ENCODE peak calls at places on chromosome 4, in nine cellular contexts. U, P, V, W, O, A, I, R and F are unnamed samples.

GRCh38 chr4:159111417-159111816 is 8.5 kb downstream of the RAPGEF2 start:
- DNase-seq in A (no peak), W (no peak), P (no peak), I (no peak), U (no peak), V (no peak), R (no peak), O (no peak), F (no peak)

GRCh38 chr4:186669735-186670134 is 53.9 kb downstream of the FAT1 start:
- DNase-seq in O (no peak), W (no peak), P (no peak), V (no peak), A (no peak), R (no peak), U (no peak), I (no peak), F (no peak)

GRCh38 chr4:161920304-161921052 is 243.3 kb downstream of the FSTL5 start:
- DNase-seq in R (no peak), P (no peak), V (no peak), I (no peak), A (no peak), W (no peak), U (no peak), O (no peak), F (no peak)

GRCh38 chr4:24622435-24622834 is 38.1 kb upstream of the DHX15 start:
- DNase-seq in R (no peak), U (no peak), V (no peak), O (no peak), A (no peak), I (no peak), W (no peak), P (no peak), F (no peak)

GRCh38 chr4:167645358-167645757 is 411.1 kb upstream of the SPOCK3 start:
- DNase-seq in I (no peak), A (no peak), R (no peak), V (no peak), P (no peak), U (no peak), W (no peak), O (no peak), F (no peak)

GRCh38 chr4:123301942-123302341 is 94.7 kb upstream of the SPRY1 start:
- DNase-seq in I (no peak), O (no peak), V (no peak), A (no peak), U (no peak), W (no peak), R (no peak), P (no peak), F (no peak)

GRCh38 chr4:110357521-110357920 is 118.4 kb upstream of the ENPEP start:
- DNase-seq in U (no peak), R (no peak), I (no peak), V (no peak), O (no peak), P (no peak), W (no peak), A (no peak), F (no peak)

GRCh38 chr4:78602334-78602733 is 50.8 kb downstream of the ANXA3 start:
- DNase-seq in A (no peak), W (no peak), R (no peak), I (no peak), O (no peak), V (no peak), P (no peak), U (no peak), F (no peak)

GRCh38 chr4:140875751-140876389 is 119.7 kb upstream of the TBC1D9 start:
- DNase-seq in P (no peak), R (no peak), I (no peak), W (no peak), A (no peak), U (no peak), V (no peak), O (no peak), F (no peak)

GRCh38 chr4:30879841-30880240 is 159.7 kb downstream of the PCDH7 start:
- DNase-seq in V (no peak), A (no peak), O (no peak), W (no peak), R (no peak), P (no peak), I (no peak), U (no peak), F (no peak)

GRCh38 chr4:168631241-168632151 is 134.6 kb downstream of the PALLD start:
- DNase-seq in P (peak), U (peak), R (peak), W (peak), I (peak), O (peak), V (no peak), A (peak), F (no peak)

GRCh38 chr4:112297495-112297894 is 326 bp downstream of the ALPK1 start:
- DNase-seq in U (no peak), P (no peak), A (no peak), W (no peak), I (no peak), R (no peak), O (no peak), V (no peak), F (no peak)

GRCh38 chr4:149706942-149707341 is 108.7 kb downstream of the IQCM start:
- DNase-seq in V (no peak), U (no peak), A (no peak), O (peak), I (no peak), P (no peak), R (no peak), W (no peak), F (no peak)

GRCh38 chr4:53674891-53675290 is 83.6 kb upstream of the LNX1 start:
- DNase-seq in W (no peak), A (no peak), O (no peak), R (no peak), U (no peak), V (no peak), I (no peak), P (no peak), F (no peak)

GRCh38 chr4:137125011-137125410 is 407.3 kb downstream of the PCDH18 start:
- DNase-seq in P (peak), A (no peak), U (no peak), I (no peak), V (no peak), O (no peak), R (no peak), W (no peak), F (no peak)

GRCh38 chr4:39699676-39700409 is 1.9 kb downstream of the UBE2K start:
- DNase-seq in P (no peak), R (no peak), V (peak), A (peak), W (no peak), I (no peak), O (peak), U (no peak), F (peak)

GRCh38 chr4:36900446-36900987 is 344.0 kb upstream of the NWD2 start:
- DNase-seq in U (no peak), A (no peak), W (no peak), I (no peak), O (no peak), P (no peak), R (no peak), V (no peak), F (no peak)

GRCh38 chr4:62161446-62161845 is 961.3 kb downstream of the ADGRL3 start:
- DNase-seq in V (no peak), P (no peak), W (no peak), I (no peak), R (no peak), A (no peak), U (no peak), O (no peak), F (no peak)

GRCh38 chr4:102625232-102625930 is 124.2 kb downstream of the NFKB1 start:
- DNase-seq in W (no peak), O (peak), V (peak), U (peak), I (peak), P (no peak), R (no peak), A (peak), F (peak)

GRCh38 chr4:86928400-86929255 is 6.2 kb upstream of the AFF1 start:
- DNase-seq in P (no peak), V (no peak), O (no peak), R (no peak), W (no peak), U (no peak), I (no peak), A (no peak), F (no peak)

GRCh38 chr4:140256335-140256734 is 102.4 kb upstream of the MAML3 start:
- DNase-seq in O (peak), U (no peak), W (no peak), V (no peak), A (peak), R (no peak), P (no peak), I (peak), F (no peak)

GRCh38 chr4:185933078-185933581 is 121.1 kb upstream of the SORBS2 start:
- DNase-seq in W (no peak), R (no peak), V (no peak), P (no peak), A (no peak), I (no peak), O (peak), U (no peak), F (no peak)

GRCh38 chr4:176149680-176150079 is 45.7 kb downstream of the SPATA4 start:
- DNase-seq in R (no peak), O (no peak), A (no peak), W (no peak), U (no peak), V (no peak), I (no peak), P (no peak), F (no peak)

GRCh38 chr4:57679969-57680368 is 569.8 kb upstream of the IGFBP7 start:
- DNase-seq in U (no peak), W (no peak), A (no peak), I (no peak), R (no peak), O (no peak), V (no peak), P (no peak), F (no peak)

GRCh38 chr4:114400531-114400930 is 198.1 kb upstream of the UGT8 start:
- DNase-seq in W (no peak), A (peak), V (no peak), R (no peak), I (no peak), O (no peak), U (no peak), P (no peak), F (no peak)
- H3K27ac ChIP-seq in W (no peak), A (no peak), V (no peak), R (no peak), I (no peak), O (no peak), U (no peak), P (no peak), F (no peak)

DNA sequence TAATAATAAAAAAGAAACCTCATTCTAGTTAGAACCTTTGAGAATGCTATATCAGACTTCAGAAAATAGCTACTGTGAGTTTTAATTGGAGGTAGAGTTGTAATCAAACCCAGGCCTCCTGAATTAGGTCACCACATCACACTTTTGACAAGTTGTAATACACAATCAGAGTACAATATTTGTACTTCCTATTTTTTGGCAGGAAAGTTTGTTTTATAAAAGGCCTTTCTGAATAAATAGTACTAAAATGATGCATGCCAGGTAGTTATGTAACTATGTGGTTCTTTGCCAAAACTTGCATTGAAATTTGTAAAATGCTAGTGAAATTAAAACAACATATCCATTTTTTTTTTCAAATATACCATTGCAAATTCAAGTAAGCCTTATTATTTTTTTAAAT is 26.8 kb downstream of the ADH7 start:
- DNase-seq in V (no peak), W (no peak), R (no peak), P (no peak), U (no peak), O (no peak), I (no peak), A (no peak), F (no peak)
- H3K27ac ChIP-seq in V (no peak), W (no peak), R (peak), P (no peak), U (no peak), O (no peak), I (no peak), A (no peak), F (no peak)

DNA sequence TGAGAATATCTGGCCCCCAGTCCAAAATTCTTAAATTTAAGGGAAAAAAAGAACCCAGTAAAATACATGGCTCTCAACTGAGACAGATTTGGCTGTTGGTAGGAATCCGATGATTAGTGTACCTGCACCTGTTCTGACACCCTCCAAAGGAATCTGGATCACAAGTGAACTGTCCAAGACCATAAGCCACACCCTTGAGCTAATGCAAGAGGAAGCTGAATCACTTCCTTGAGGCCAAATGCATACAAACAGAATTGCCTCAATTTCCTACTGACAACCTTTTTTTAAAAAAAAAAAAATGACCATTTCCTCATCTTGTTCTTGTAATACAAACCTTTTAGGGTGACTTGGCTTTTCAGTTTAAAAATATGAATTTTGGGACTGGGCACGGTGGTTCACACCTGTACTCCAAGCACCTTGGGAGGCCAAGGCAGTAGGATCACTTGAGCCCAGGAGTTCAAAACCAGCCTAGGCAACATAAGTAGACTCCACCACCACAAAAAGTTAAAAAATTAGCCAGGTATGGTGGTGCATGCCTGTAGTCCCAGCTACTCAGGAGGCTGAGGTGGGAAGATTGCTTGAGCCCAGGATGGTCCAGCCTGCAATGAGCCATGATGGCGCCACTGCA is 10.7 kb upstream of the FBXL5 start:
- DNase-seq in I (no peak), W (no peak), O (peak), A (peak), P (peak), V (no peak), R (no peak), U (no peak), F (no peak)
- H3K27ac ChIP-seq in I (no peak), W (peak), O (peak), A (no peak), P (no peak), V (no peak), R (no peak), U (no peak), F (no peak)

GRCh38 chr4:141900841-141901240 is 264.5 kb downstream of the IL15 start:
- DNase-seq in U (no peak), A (no peak), O (no peak), V (no peak), R (no peak), W (no peak), I (no peak), P (no peak), F (no peak)
- H3K27ac ChIP-seq in U (no peak), A (no peak), O (no peak), V (no peak), R (no peak), W (no peak), I (no peak), P (no peak), F (no peak)

DNA sequence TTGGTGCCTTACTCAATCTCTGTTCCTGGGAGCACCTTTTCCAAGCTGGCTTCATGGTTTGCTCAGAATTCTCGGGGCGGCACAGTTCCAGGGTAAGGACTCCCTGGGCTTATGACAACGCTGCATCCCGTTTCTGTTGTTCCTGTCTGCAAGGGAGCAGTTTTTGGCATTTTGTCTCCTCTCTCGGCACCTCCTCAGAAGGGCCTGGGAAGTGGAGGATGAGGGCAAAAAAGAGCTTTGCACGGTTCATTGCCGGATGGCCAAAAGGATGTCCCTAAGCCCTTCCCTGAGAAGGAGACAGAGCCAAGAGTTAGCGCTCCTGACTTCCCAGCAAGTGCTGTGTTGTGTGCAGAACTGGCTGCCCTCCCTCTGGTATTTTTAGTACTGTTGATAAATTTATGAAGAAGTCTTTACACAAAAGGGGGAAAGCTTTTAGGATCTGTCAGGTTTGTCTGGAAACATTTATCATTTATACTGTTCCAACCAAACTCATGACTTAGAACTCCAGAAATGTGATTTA is 13.4 kb downstream of the SRD5A3 start:
- DNase-seq in P (no peak), V (no peak), A (no peak), I (no peak), W (no peak), O (no peak), U (peak), R (peak), F (no peak)
- H3K27ac ChIP-seq in P (peak), V (no peak), A (no peak), I (no peak), W (peak), O (peak), U (peak), R (peak), F (peak)